ENCODE peak calls at places on chromosome 19, in ten cellular contexts. D, H, V, O, B, Q, A, K, C and X are unnamed samples.

GRCh38 chr19:18437481-18438330 is at the start of gene ISYNA1:
- DNase-seq in D (peak; percentile 15), H (peak; percentile 75), V (no peak), O (peak; percentile 72), B (no peak), Q (no peak), A (no peak), K (no peak), C (peak; percentile 62), X (peak; percentile 74)

GRCh38 chr19:4589579-4590410 is 30.3 kb upstream of the SEMA6B start:
- DNase-seq in D (no peak), H (no peak), V (no peak), O (no peak), B (no peak), Q (peak; percentile 47), A (no peak), K (no peak), C (no peak), X (no peak)

GRCh38 chr19:11506101-11506555 is 489 bp upstream of the ZNF653 start:
- DNase-seq in D (no peak), H (no peak), V (no peak), O (peak; percentile 52), B (no peak), Q (no peak), A (no peak), K (no peak), C (no peak), X (no peak)

GRCh38 chr19:38849746-38850230 is at the start of gene HNRNPL:
- DNase-seq in D (no peak), H (no peak), V (no peak), O (peak; percentile 99), B (peak; percentile 98), Q (peak; percentile 99), A (no peak), K (no peak), C (peak; percentile 99), X (peak; percentile 99)

GRCh38 chr19:7883796-7884570 is 4.3 kb upstream of the LRRC8E start:
- DNase-seq in D (peak; percentile 49), H (no peak), V (peak; percentile 24), O (no peak), B (no peak), Q (no peak), A (no peak), K (no peak), C (no peak), X (no peak)

GRCh38 chr19:38351865-38352395 is 16.3 kb downstream of the CATSPERG start:
- DNase-seq in D (no peak), H (no peak), V (no peak), O (no peak), B (no peak), Q (no peak), A (no peak), K (no peak), C (no peak), X (no peak)

GRCh38 chr19:3440082-3440481 is 40.2 kb downstream of the SMIM24 start:
- DNase-seq in D (peak; percentile 43), H (peak; percentile 49), V (no peak), O (peak; percentile 57), B (peak; percentile 31), Q (no peak), A (no peak), K (no peak), C (peak; percentile 65), X (peak; percentile 87)

GRCh38 chr19:33904681-33905080 is 108.0 kb downstream of the KCTD15 start:
- DNase-seq in D (peak; percentile 34), H (no peak), V (no peak), O (no peak), B (no peak), Q (no peak), A (no peak), K (no peak), C (no peak), X (peak; percentile 45)

GRCh38 chr19:33411621-33412180 is 38.2 kb downstream of the CEBPG start:
- DNase-seq in D (no peak), H (no peak), V (no peak), O (no peak), B (no peak), Q (no peak), A (no peak), K (no peak), C (no peak), X (no peak)

GRCh38 chr19:46460981-46461380 is 10.4 kb downstream of the PNMA8A start:
- DNase-seq in D (no peak), H (no peak), V (no peak), O (no peak), B (no peak), Q (no peak), A (no peak), K (no peak), C (no peak), X (no peak)